ENCODE peak calls at places on chromosomes 5 and 9, in eight cellular contexts. One of them, this sample, is unnamed.

GRCh38 chr5:136194611-136195010 is 1.6 kb upstream of the SMIM32 start:
- DNase-seq in heart left ventricle: no peak
- DNase-seq in AG09319: no peak
- DNase-seq in GM10248: peak
- DNase-seq in RWPE1: no peak
- DNase-seq in Calu3: no peak
- DNase-seq in IMR-90: no peak
- DNase-seq in A673: no peak
- DNase-seq in this sample: no peak

GRCh38 chr5:38555354-38556114 is 912 bp downstream of the LIFR start:
- DNase-seq in heart left ventricle: no peak
- DNase-seq in AG09319: no peak
- DNase-seq in GM10248: peak
- DNase-seq in RWPE1: no peak
- DNase-seq in Calu3: no peak
- DNase-seq in IMR-90: no peak
- DNase-seq in A673: no peak
- DNase-seq in this sample: no peak

GRCh38 chr9:87013490-87013889 is 66.2 kb upstream of the GAS1 start:
- DNase-seq in heart left ventricle: no peak
- DNase-seq in AG09319: no peak
- DNase-seq in GM10248: no peak
- DNase-seq in RWPE1: no peak
- DNase-seq in Calu3: no peak
- DNase-seq in IMR-90: no peak
- DNase-seq in A673: no peak
- DNase-seq in this sample: no peak

GRCh38 chr5:1824903-1825841 is 24.0 kb downstream of the NDUFS6 start:
- DNase-seq in heart left ventricle: no peak
- DNase-seq in AG09319: no peak
- DNase-seq in GM10248: no peak
- DNase-seq in RWPE1: no peak
- DNase-seq in Calu3: no peak
- DNase-seq in IMR-90: no peak
- DNase-seq in A673: no peak
- DNase-seq in this sample: no peak

GRCh38 chr9:73402081-73403028 is 250.7 kb downstream of the ANXA1 start:
- DNase-seq in heart left ventricle: no peak
- DNase-seq in AG09319: no peak
- DNase-seq in GM10248: no peak
- DNase-seq in RWPE1: no peak
- DNase-seq in Calu3: no peak
- DNase-seq in IMR-90: no peak
- DNase-seq in A673: peak
- DNase-seq in this sample: no peak

GRCh38 chr5:165809914-165810313 is 2304.5 kb downstream of the MAT2B start:
- DNase-seq in heart left ventricle: no peak
- DNase-seq in AG09319: no peak
- DNase-seq in GM10248: no peak
- DNase-seq in RWPE1: no peak
- DNase-seq in Calu3: no peak
- DNase-seq in IMR-90: no peak
- DNase-seq in A673: no peak
- DNase-seq in this sample: no peak

GRCh38 chr9:108759835-108760234 is 96.0 kb downstream of the ACTL7B start:
- DNase-seq in heart left ventricle: no peak
- DNase-seq in AG09319: no peak
- DNase-seq in GM10248: no peak
- DNase-seq in RWPE1: no peak
- DNase-seq in Calu3: no peak
- DNase-seq in IMR-90: no peak
- DNase-seq in A673: no peak
- DNase-seq in this sample: no peak

GRCh38 chr9:105281926-105282325 is 37.5 kb downstream of the SLC44A1 start:
- DNase-seq in heart left ventricle: no peak
- DNase-seq in AG09319: no peak
- DNase-seq in GM10248: no peak
- DNase-seq in RWPE1: peak
- DNase-seq in Calu3: no peak
- DNase-seq in IMR-90: no peak
- DNase-seq in A673: no peak
- DNase-seq in this sample: no peak

GRCh38 chr5:61298580-61298979 is 33.5 kb upstream of the ZSWIM6 start:
- DNase-seq in heart left ventricle: no peak
- DNase-seq in AG09319: no peak
- DNase-seq in GM10248: no peak
- DNase-seq in RWPE1: no peak
- DNase-seq in Calu3: no peak
- DNase-seq in IMR-90: peak
- DNase-seq in A673: no peak
- DNase-seq in this sample: no peak

GRCh38 chr5:160197341-160198147 is 31.8 kb upstream of the FABP6 start:
- DNase-seq in heart left ventricle: peak
- DNase-seq in AG09319: no peak
- DNase-seq in GM10248: no peak
- DNase-seq in RWPE1: no peak
- DNase-seq in Calu3: no peak
- DNase-seq in IMR-90: peak
- DNase-seq in A673: peak
- DNase-seq in this sample: no peak

GRCh38 chr9:134442486-134443168 is 116.4 kb downstream of the RXRA start:
- DNase-seq in heart left ventricle: no peak
- DNase-seq in AG09319: no peak
- DNase-seq in GM10248: no peak
- DNase-seq in RWPE1: no peak
- DNase-seq in Calu3: no peak
- DNase-seq in IMR-90: no peak
- DNase-seq in A673: no peak
- DNase-seq in this sample: no peak

GRCh38 chr9:110967196-110967595 is 71.1 kb downstream of the LPAR1 start:
- DNase-seq in heart left ventricle: no peak
- DNase-seq in AG09319: no peak
- DNase-seq in GM10248: no peak
- DNase-seq in RWPE1: no peak
- DNase-seq in Calu3: no peak
- DNase-seq in IMR-90: no peak
- DNase-seq in A673: no peak
- DNase-seq in this sample: no peak

GRCh38 chr9:126450537-126451205 is 124.0 kb downstream of the MVB12B start:
- DNase-seq in heart left ventricle: no peak
- DNase-seq in AG09319: no peak
- DNase-seq in GM10248: no peak
- DNase-seq in RWPE1: no peak
- DNase-seq in Calu3: no peak
- DNase-seq in IMR-90: no peak
- DNase-seq in A673: no peak
- DNase-seq in this sample: no peak

GRCh38 chr9:130444565-130445221 is at the start of gene ASS1:
- DNase-seq in heart left ventricle: peak
- DNase-seq in AG09319: peak
- DNase-seq in GM10248: peak
- DNase-seq in RWPE1: peak
- DNase-seq in Calu3: peak
- DNase-seq in IMR-90: no peak
- DNase-seq in A673: no peak
- DNase-seq in this sample: no peak

GRCh38 chr5:139601429-139601828 is 40.3 kb downstream of the UBE2D2 start:
- DNase-seq in heart left ventricle: no peak
- DNase-seq in AG09319: no peak
- DNase-seq in GM10248: no peak
- DNase-seq in RWPE1: no peak
- DNase-seq in Calu3: no peak
- DNase-seq in IMR-90: no peak
- DNase-seq in A673: no peak
- DNase-seq in this sample: no peak

GRCh38 chr9:38067611-38067891 is 1.5 kb downstream of the SHB start:
- DNase-seq in heart left ventricle: peak
- DNase-seq in AG09319: no peak
- DNase-seq in GM10248: no peak
- DNase-seq in RWPE1: no peak
- DNase-seq in Calu3: no peak
- DNase-seq in IMR-90: no peak
- DNase-seq in A673: no peak
- DNase-seq in this sample: no peak

GRCh38 chr9:38066907-38067610 is 2.0 kb downstream of the SHB start:
- DNase-seq in heart left ventricle: peak
- DNase-seq in AG09319: no peak
- DNase-seq in GM10248: no peak
- DNase-seq in RWPE1: no peak
- DNase-seq in Calu3: no peak
- DNase-seq in IMR-90: no peak
- DNase-seq in A673: peak
- DNase-seq in this sample: no peak

GRCh38 chr9:38064842-38065368 is 4.1 kb downstream of the SHB start:
- DNase-seq in heart left ventricle: no peak
- DNase-seq in AG09319: no peak
- DNase-seq in GM10248: no peak
- DNase-seq in RWPE1: no peak
- DNase-seq in Calu3: no peak
- DNase-seq in IMR-90: no peak
- DNase-seq in A673: no peak
- DNase-seq in this sample: no peak

GRCh38 chr9:38065369-38066075 is 3.5 kb downstream of the SHB start:
- DNase-seq in heart left ventricle: no peak
- DNase-seq in AG09319: no peak
- DNase-seq in GM10248: peak
- DNase-seq in RWPE1: no peak
- DNase-seq in Calu3: no peak
- DNase-seq in IMR-90: no peak
- DNase-seq in A673: no peak
- DNase-seq in this sample: no peak

DNA sequence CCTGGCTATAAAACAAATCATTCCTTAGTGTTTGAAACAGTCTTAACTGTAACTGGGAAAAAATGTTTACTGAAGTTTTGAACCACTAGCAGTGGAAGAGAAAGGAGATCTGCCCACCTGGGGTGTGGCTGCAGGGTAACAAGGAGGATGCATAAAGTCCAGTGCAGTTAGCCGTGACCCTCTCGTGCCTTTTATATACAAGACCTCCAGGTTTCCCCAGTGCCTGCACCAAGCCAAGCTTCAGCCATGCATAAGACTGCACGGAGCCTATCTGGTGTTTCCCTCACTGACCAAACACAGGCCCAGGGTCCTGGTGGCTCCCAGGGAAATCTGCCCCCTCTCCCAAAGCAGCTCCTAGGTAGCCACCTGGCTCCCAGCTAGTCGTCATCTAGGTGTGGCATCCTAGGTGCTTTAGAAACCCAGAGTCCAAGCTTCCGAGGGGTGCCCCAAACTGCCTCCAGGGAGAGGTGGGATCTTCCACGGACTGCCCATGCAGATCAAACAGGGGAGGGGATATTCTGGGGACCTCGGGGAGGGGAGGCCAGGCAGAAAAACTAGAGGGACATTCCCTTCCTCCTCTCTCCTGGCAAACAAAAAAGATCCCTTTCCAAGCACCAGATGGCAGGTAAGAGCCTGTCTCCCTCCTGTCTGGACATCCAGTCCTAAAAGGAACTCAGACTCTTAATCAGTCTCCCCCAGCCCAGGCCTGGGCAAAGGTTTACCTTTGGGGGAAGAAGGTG is 2.7 kb downstream of the SHB start:
- DNase-seq in heart left ventricle: no peak
- DNase-seq in AG09319: no peak
- DNase-seq in GM10248: no peak
- DNase-seq in RWPE1: peak
- DNase-seq in Calu3: no peak
- DNase-seq in IMR-90: no peak
- DNase-seq in A673: no peak
- DNase-seq in this sample: no peak
- TF ChIP-seq CTCF in heart left ventricle: no peak
- TF ChIP-seq CTCF in AG09319: no peak
- TF ChIP-seq CTCF in GM10248: no peak
- TF ChIP-seq CTCF in RWPE1: peak
- TF ChIP-seq CTCF in Calu3: no peak
- TF ChIP-seq CTCF in IMR-90: peak
- TF ChIP-seq CTCF in A673: no peak
- TF ChIP-seq CTCF in this sample: no peak

GRCh38 chr5:35598707-35599370 is 18.8 kb upstream of the SPEF2 start:
- DNase-seq in heart left ventricle: no peak
- DNase-seq in AG09319: no peak
- DNase-seq in GM10248: no peak
- DNase-seq in RWPE1: no peak
- DNase-seq in Calu3: peak
- DNase-seq in IMR-90: no peak
- DNase-seq in A673: peak
- DNase-seq in this sample: no peak
- TF ChIP-seq CTCF in heart left ventricle: no peak
- TF ChIP-seq CTCF in AG09319: no peak
- TF ChIP-seq CTCF in GM10248: no peak
- TF ChIP-seq CTCF in RWPE1: no peak
- TF ChIP-seq CTCF in Calu3: no peak
- TF ChIP-seq CTCF in IMR-90: no peak
- TF ChIP-seq CTCF in A673: peak
- TF ChIP-seq CTCF in this sample: no peak

GRCh38 chr5:123875444-123876264 is 363.7 kb downstream of the CSNK1G3 start:
- DNase-seq in heart left ventricle: peak
- DNase-seq in AG09319: no peak
- DNase-seq in GM10248: no peak
- DNase-seq in RWPE1: no peak
- DNase-seq in Calu3: peak
- DNase-seq in IMR-90: no peak
- DNase-seq in A673: peak
- DNase-seq in this sample: no peak
- TF ChIP-seq CTCF in heart left ventricle: no peak
- TF ChIP-seq CTCF in AG09319: no peak
- TF ChIP-seq CTCF in GM10248: no peak
- TF ChIP-seq CTCF in RWPE1: no peak
- TF ChIP-seq CTCF in Calu3: no peak
- TF ChIP-seq CTCF in IMR-90: no peak
- TF ChIP-seq CTCF in A673: peak
- TF ChIP-seq CTCF in this sample: no peak

GRCh38 chr9:98673681-98674080 is 35.1 kb downstream of the GABBR2 start:
- DNase-seq in heart left ventricle: no peak
- DNase-seq in AG09319: no peak
- DNase-seq in GM10248: no peak
- DNase-seq in RWPE1: no peak
- DNase-seq in Calu3: no peak
- DNase-seq in IMR-90: no peak
- DNase-seq in A673: no peak
- DNase-seq in this sample: no peak

GRCh38 chr9:98678244-98678842 is 30.4 kb downstream of the GABBR2 start:
- DNase-seq in heart left ventricle: no peak
- DNase-seq in AG09319: no peak
- DNase-seq in GM10248: no peak
- DNase-seq in RWPE1: peak
- DNase-seq in Calu3: peak
- DNase-seq in IMR-90: no peak
- DNase-seq in A673: peak
- DNase-seq in this sample: no peak
- TF ChIP-seq CTCF in heart left ventricle: peak
- TF ChIP-seq CTCF in AG09319: peak
- TF ChIP-seq CTCF in GM10248: peak
- TF ChIP-seq CTCF in RWPE1: peak
- TF ChIP-seq CTCF in Calu3: peak
- TF ChIP-seq CTCF in IMR-90: peak
- TF ChIP-seq CTCF in A673: peak
- TF ChIP-seq CTCF in this sample: peak